ENCODE peak calls at places on chromosomes 12 and 14, in five cellular contexts. One of them, this sample, is unnamed.

GRCh38 chr12:76024942-76025600 is 6.5 kb downstream of the PHLDA1 start:
- DNase-seq in IMR-90: peak; percentile 90
- DNase-seq in nephron progenitor cell: no peak
- DNase-seq in aorta: no peak
- DNase-seq in neural progenitor cell: no peak
- DNase-seq in this sample: no peak

GRCh38 chr12:97568336-97569180 is 106.0 kb downstream of the RMST start:
- DNase-seq in IMR-90: no peak
- DNase-seq in aorta: no peak
- DNase-seq in nephron progenitor cell: no peak
- DNase-seq in neural progenitor cell: no peak
- DNase-seq in this sample: no peak

GRCh38 chr12:111942557-111942956 is 70.4 kb downstream of the TMEM116 start:
- DNase-seq in IMR-90: peak; percentile 94
- DNase-seq in neural progenitor cell: no peak
- DNase-seq in aorta: no peak
- DNase-seq in nephron progenitor cell: no peak
- DNase-seq in this sample: no peak

GRCh38 chr12:132218915-132219314 is 74.7 kb downstream of the NOC4L start:
- DNase-seq in aorta: peak; percentile 56
- DNase-seq in IMR-90: no peak
- DNase-seq in neural progenitor cell: peak; percentile 68
- DNase-seq in nephron progenitor cell: peak; percentile 48
- DNase-seq in this sample: no peak

GRCh38 chr12:46944104-46944503 is 118.3 kb upstream of the SLC38A4 start:
- DNase-seq in neural progenitor cell: no peak
- DNase-seq in nephron progenitor cell: no peak
- DNase-seq in aorta: no peak
- DNase-seq in IMR-90: peak; percentile 82
- DNase-seq in this sample: no peak

GRCh38 chr12:132597333-132598283 is 12.8 kb downstream of the LRCOL1 start:
- DNase-seq in neural progenitor cell: peak; percentile 76
- DNase-seq in IMR-90: peak; percentile 23
- DNase-seq in aorta: no peak
- DNase-seq in nephron progenitor cell: peak; percentile 72
- DNase-seq in this sample: no peak

GRCh38 chr14:50062438-50063039 is 53.8 kb downstream of the VCPKMT start:
- DNase-seq in neural progenitor cell: no peak
- DNase-seq in IMR-90: peak; percentile 83
- DNase-seq in aorta: no peak
- DNase-seq in nephron progenitor cell: peak; percentile 20
- DNase-seq in this sample: no peak

GRCh38 chr14:33987565-33988080 is 36.7 kb upstream of the EGLN3 start:
- DNase-seq in nephron progenitor cell: no peak
- DNase-seq in aorta: no peak
- DNase-seq in IMR-90: no peak
- DNase-seq in neural progenitor cell: no peak
- DNase-seq in this sample: no peak

GRCh38 chr12:12983420-12984035 is 16.5 kb downstream of the HEBP1 start:
- DNase-seq in IMR-90: peak; percentile 69
- DNase-seq in aorta: no peak
- DNase-seq in neural progenitor cell: no peak
- DNase-seq in nephron progenitor cell: no peak
- DNase-seq in this sample: no peak

GRCh38 chr12:95731519-95731958 is 59.0 kb downstream of the NTN4 start:
- DNase-seq in nephron progenitor cell: no peak
- DNase-seq in aorta: no peak
- DNase-seq in neural progenitor cell: no peak
- DNase-seq in IMR-90: no peak
- DNase-seq in this sample: no peak

GRCh38 chr12:71439613-71440392 is at the start of gene LGR5:
- DNase-seq in neural progenitor cell: peak; percentile 87
- DNase-seq in nephron progenitor cell: peak; percentile 83
- DNase-seq in IMR-90: peak; percentile 7
- DNase-seq in aorta: peak; percentile 84
- DNase-seq in this sample: peak; percentile 83

GRCh38 chr14:55721353-55721752 is 141.3 kb downstream of the KTN1 start:
- DNase-seq in neural progenitor cell: no peak
- DNase-seq in IMR-90: peak; percentile 88
- DNase-seq in aorta: no peak
- DNase-seq in nephron progenitor cell: no peak
- DNase-seq in this sample: no peak

GRCh38 chr14:35940291-35940690 is 114.2 kb downstream of the BRMS1L start:
- DNase-seq in aorta: no peak
- DNase-seq in nephron progenitor cell: no peak
- DNase-seq in neural progenitor cell: no peak
- DNase-seq in IMR-90: no peak
- DNase-seq in this sample: no peak

GRCh38 chr14:74042296-74042695 is 23.1 kb downstream of the BBOF1 start:
- DNase-seq in neural progenitor cell: no peak
- DNase-seq in nephron progenitor cell: no peak
- DNase-seq in aorta: no peak
- DNase-seq in IMR-90: no peak
- DNase-seq in this sample: no peak

GRCh38 chr14:70018713-70019201 is 139.5 kb downstream of the SMOC1 start:
- DNase-seq in aorta: no peak
- DNase-seq in IMR-90: peak; percentile 47
- DNase-seq in neural progenitor cell: no peak
- DNase-seq in nephron progenitor cell: no peak
- DNase-seq in this sample: no peak

GRCh38 chr14:31340297-31341063 is 79.9 kb downstream of the HEATR5A start:
- DNase-seq in nephron progenitor cell: no peak
- DNase-seq in IMR-90: peak; percentile 17
- DNase-seq in neural progenitor cell: no peak
- DNase-seq in aorta: no peak
- DNase-seq in this sample: no peak

GRCh38 chr14:23366163-23366921 is 1.4 kb upstream of the EFS start:
- DNase-seq in nephron progenitor cell: peak; percentile 94
- DNase-seq in neural progenitor cell: peak; percentile 97
- DNase-seq in IMR-90: peak; percentile 72
- DNase-seq in aorta: peak; percentile 91
- DNase-seq in this sample: peak; percentile 46

GRCh38 chr14:99749763-99750715 is 43.2 kb upstream of the EML1 start:
- DNase-seq in nephron progenitor cell: no peak
- DNase-seq in IMR-90: no peak
- DNase-seq in neural progenitor cell: no peak
- DNase-seq in aorta: peak; percentile 78
- DNase-seq in this sample: no peak

GRCh38 chr14:100592461-100592871 is 5.2 kb upstream of the BEGAIN start:
- DNase-seq in IMR-90: no peak
- DNase-seq in neural progenitor cell: no peak
- DNase-seq in aorta: peak; percentile 69
- DNase-seq in nephron progenitor cell: no peak
- DNase-seq in this sample: no peak

GRCh38 chr12:6695313-6696045 is 5.1 kb downstream of the PIANP start:
- DNase-seq in IMR-90: no peak
- DNase-seq in neural progenitor cell: no peak
- DNase-seq in aorta: no peak
- DNase-seq in nephron progenitor cell: no peak
- DNase-seq in this sample: no peak

GRCh38 chr12:74646831-74647230 is 109.2 kb downstream of the ATXN7L3B start:
- DNase-seq in neural progenitor cell: no peak
- DNase-seq in nephron progenitor cell: no peak
- DNase-seq in IMR-90: no peak
- DNase-seq in aorta: no peak
- DNase-seq in this sample: no peak

GRCh38 chr14:90572461-90573150 is 175.8 kb downstream of the CALM1 start:
- DNase-seq in neural progenitor cell: no peak
- DNase-seq in aorta: peak; percentile 33
- DNase-seq in nephron progenitor cell: no peak
- DNase-seq in IMR-90: no peak
- DNase-seq in this sample: no peak

GRCh38 chr14:90721619-90722305 is 94.5 kb downstream of the TTC7B start:
- DNase-seq in IMR-90: peak; percentile 68
- DNase-seq in nephron progenitor cell: no peak
- DNase-seq in neural progenitor cell: no peak
- DNase-seq in aorta: no peak
- DNase-seq in this sample: no peak

GRCh38 chr12:24111101-24111500 is 161.6 kb upstream of the SOX5 start:
- DNase-seq in nephron progenitor cell: no peak
- DNase-seq in aorta: no peak
- DNase-seq in neural progenitor cell: no peak
- DNase-seq in IMR-90: peak; percentile 79
- DNase-seq in this sample: no peak

GRCh38 chr12:68439368-68440045 is 107.3 kb upstream of the MDM1 start:
- DNase-seq in aorta: no peak
- DNase-seq in neural progenitor cell: no peak
- DNase-seq in nephron progenitor cell: no peak
- DNase-seq in IMR-90: no peak
- DNase-seq in this sample: no peak

GRCh38 chr12:79680051-79680450 is 10.7 kb downstream of the PAWR start:
- DNase-seq in aorta: no peak
- DNase-seq in IMR-90: no peak
- DNase-seq in neural progenitor cell: no peak
- DNase-seq in nephron progenitor cell: no peak
- DNase-seq in this sample: no peak

GRCh38 chr14:81219821-81220487 is 805 bp downstream of the GTF2A1 start:
- DNase-seq in neural progenitor cell: peak; percentile 78
- DNase-seq in aorta: peak; percentile 82
- DNase-seq in IMR-90: peak; percentile 7
- DNase-seq in nephron progenitor cell: peak; percentile 68
- DNase-seq in this sample: peak; percentile 12

GRCh38 chr12:4137441-4137840 is 136.1 kb upstream of the CCND2 start:
- DNase-seq in IMR-90: no peak
- DNase-seq in neural progenitor cell: peak; percentile 58
- DNase-seq in aorta: no peak
- DNase-seq in nephron progenitor cell: no peak
- DNase-seq in this sample: no peak

GRCh38 chr12:6070472-6071257 is 53.8 kb downstream of the VWF start:
- DNase-seq in aorta: no peak
- DNase-seq in neural progenitor cell: no peak
- DNase-seq in IMR-90: no peak
- DNase-seq in nephron progenitor cell: no peak
- DNase-seq in this sample: no peak

GRCh38 chr14:68654471-68654941 is 138.4 kb downstream of the ZFP36L1 start:
- DNase-seq in neural progenitor cell: no peak
- DNase-seq in nephron progenitor cell: no peak
- DNase-seq in IMR-90: no peak
- DNase-seq in aorta: no peak
- DNase-seq in this sample: no peak

GRCh38 chr12:53065470-53065869 is 13.7 kb downstream of the SPRYD3 start:
- DNase-seq in IMR-90: no peak
- DNase-seq in nephron progenitor cell: no peak
- DNase-seq in neural progenitor cell: no peak
- DNase-seq in aorta: peak; percentile 77
- DNase-seq in this sample: no peak

GRCh38 chr12:113461666-113462065 is 10.0 kb downstream of the LHX5 start:
- DNase-seq in aorta: no peak
- DNase-seq in neural progenitor cell: peak; percentile 61
- DNase-seq in nephron progenitor cell: no peak
- DNase-seq in IMR-90: no peak
- DNase-seq in this sample: no peak

GRCh38 chr12:88036368-88036965 is 7.3 kb upstream of the C12orf50 start:
- DNase-seq in neural progenitor cell: no peak
- DNase-seq in aorta: no peak
- DNase-seq in nephron progenitor cell: no peak
- DNase-seq in IMR-90: peak; percentile 59
- DNase-seq in this sample: no peak

GRCh38 chr12:130846386-130846785 is 7.3 kb upstream of the STX2 start:
- DNase-seq in IMR-90: no peak
- DNase-seq in nephron progenitor cell: no peak
- DNase-seq in neural progenitor cell: no peak
- DNase-seq in aorta: no peak
- DNase-seq in this sample: no peak

This sample was measured in occipital lobe.